ENCODE peak calls at places on chromosomes 2 and 18, in seven cellular contexts. C is adrenal gland, Y is A549, Z is stomach, O is breast epithelium, V is upper lobe of left lung, L is uterus. J is an unnamed sample.

GRCh38 chr18:12769644-12770440 is 67.0 kb downstream of the PSMG2 start:
- DNase-seq in C (no peak), Y (no peak), Z (no peak), O (no peak), V (no peak), L (no peak), J (no peak)

GRCh38 chr2:139241256-139241655 is 461.1 kb upstream of the NXPH2 start:
- DNase-seq in C (no peak), Y (no peak), Z (no peak), O (no peak), V (no peak), L (no peak), J (no peak)

GRCh38 chr2:225400060-225400511 is 576 bp downstream of the NYAP2 start:
- DNase-seq in C (peak), Y (peak), Z (no peak), O (no peak), V (no peak), L (no peak), J (no peak)

GRCh38 chr2:71665168-71666093 is 212.1 kb downstream of the DYSF start:
- DNase-seq in C (no peak), Y (no peak), Z (no peak), O (no peak), V (no peak), L (no peak), J (peak)

GRCh38 chr2:6506311-6507258 is 359.1 kb downstream of the CMPK2 start:
- DNase-seq in C (no peak), Y (no peak), Z (no peak), O (no peak), V (no peak), L (no peak), J (no peak)

GRCh38 chr2:124323321-124323720 is 298.2 kb downstream of the CNTNAP5 start:
- DNase-seq in C (no peak), Y (no peak), Z (no peak), O (no peak), V (no peak), L (no peak), J (no peak)

GRCh38 chr18:2223859-2224258 is 347.4 kb downstream of the METTL4 start:
- DNase-seq in C (peak), Y (no peak), Z (no peak), O (no peak), V (no peak), L (no peak), J (no peak)

GRCh38 chr2:98907385-98907784 is 28.6 kb downstream of the CRACDL start:
- DNase-seq in C (no peak), Y (no peak), Z (no peak), O (no peak), V (no peak), L (no peak), J (no peak)

GRCh38 chr2:158725496-158725895 is 69.6 kb upstream of the DAPL1 start:
- DNase-seq in C (no peak), Y (no peak), Z (no peak), O (no peak), V (no peak), L (no peak), J (no peak)

GRCh38 chr18:59783138-59783537 is 85.9 kb upstream of the CCBE1 start:
- DNase-seq in C (peak), Y (peak), Z (no peak), O (no peak), V (no peak), L (no peak), J (no peak)

GRCh38 chr2:66445076-66445724 is 10.3 kb downstream of the MEIS1 start:
- DNase-seq in C (peak), Y (no peak), Z (no peak), O (no peak), V (peak), L (peak), J (peak)

GRCh38 chr2:236526459-236527197 is 43.0 kb upstream of the ACKR3 start:
- DNase-seq in C (no peak), Y (no peak), Z (no peak), O (no peak), V (peak), L (no peak), J (no peak)

GRCh38 chr18:77129150-77129551 is 3.4 kb downstream of the MBP start:
- DNase-seq in C (no peak), Y (no peak), Z (no peak), O (no peak), V (no peak), L (peak), J (no peak)

GRCh38 chr18:77123313-77124231 is 9.0 kb downstream of the MBP start:
- DNase-seq in C (no peak), Y (no peak), Z (no peak), O (no peak), V (no peak), L (no peak), J (no peak)

GRCh38 chr18:77119851-77120491 is 12.6 kb downstream of the MBP start:
- DNase-seq in C (no peak), Y (no peak), Z (no peak), O (no peak), V (no peak), L (peak), J (no peak)

GRCh38 chr18:77127769-77128671 is 4.6 kb downstream of the MBP start:
- DNase-seq in C (no peak), Y (no peak), Z (no peak), O (peak), V (no peak), L (peak), J (no peak)

DNA sequence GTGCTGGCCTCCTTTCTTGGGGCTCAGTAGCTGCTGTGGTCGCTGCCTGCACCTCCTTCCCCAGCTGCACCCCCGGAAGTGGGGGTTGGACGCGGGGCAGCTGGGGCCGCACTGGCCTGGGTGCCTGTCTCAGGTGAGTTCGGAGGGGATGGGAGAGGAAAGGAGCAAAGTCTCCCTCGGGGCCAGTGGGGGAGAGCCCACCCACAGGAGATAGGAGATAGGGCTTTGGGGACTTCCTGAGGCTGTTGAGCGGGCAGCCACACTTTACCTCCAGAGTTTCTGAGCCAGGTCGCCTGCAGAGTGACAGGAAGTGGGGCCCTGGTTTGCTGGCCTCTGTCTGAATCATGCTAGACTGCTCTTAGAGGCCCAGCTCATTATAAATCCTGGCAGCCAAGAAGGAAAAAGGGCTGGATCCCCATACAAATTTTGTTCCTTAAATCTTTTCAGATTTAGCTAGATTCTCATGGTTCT is 8.1 kb downstream of the MBP start:
- DNase-seq in C (no peak), Y (no peak), Z (no peak), O (no peak), V (peak), L (no peak), J (no peak)
- TF ChIP-seq POLR2A in C (no peak), Y (no peak), Z (no peak), O (no peak), V (no peak), L (no peak), J (no peak)

DNA sequence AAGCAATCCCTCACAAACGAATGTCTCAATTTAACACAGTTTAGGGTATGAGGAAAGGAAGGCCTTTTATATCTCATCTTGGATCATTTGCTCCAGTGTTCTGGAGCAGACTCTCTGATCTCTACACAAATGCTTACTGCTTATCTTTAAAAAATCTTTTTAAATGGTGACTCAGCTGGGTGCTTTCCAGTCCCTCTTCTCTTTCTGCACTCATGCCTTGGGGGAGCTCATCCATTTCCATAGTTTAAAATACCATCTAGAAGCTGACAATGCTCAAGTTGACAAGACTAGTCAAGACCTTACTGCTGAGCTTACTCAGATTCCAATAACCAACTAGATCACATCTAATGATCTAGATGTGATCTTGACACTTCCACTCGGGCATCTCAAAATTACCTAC is 56.2 kb downstream of the ETAA1 start:
- DNase-seq in C (no peak), Y (no peak), Z (no peak), O (no peak), V (no peak), L (no peak), J (no peak)
- H3K27ac ChIP-seq in C (no peak), Y (no peak), Z (no peak), O (no peak), V (no peak), L (no peak), J (no peak)

GRCh38 chr18:23684515-23685197 is 4.6 kb upstream of the LAMA3 start:
- DNase-seq in C (no peak), Y (peak), Z (no peak), O (no peak), V (no peak), L (peak), J (no peak)
- H3K4me3 ChIP-seq in C (no peak), Y (no peak), Z (no peak), O (no peak), V (no peak), L (no peak), J (no peak)

GRCh38 chr18:54958711-54959625 is at the start of gene CCDC68:
- DNase-seq in C (no peak), Y (peak), Z (peak), O (no peak), V (peak), L (peak), J (peak)
- TF ChIP-seq POLR2A in C (no peak), Y (no peak), Z (no peak), O (no peak), V (peak), L (no peak), J (peak)

DNA sequence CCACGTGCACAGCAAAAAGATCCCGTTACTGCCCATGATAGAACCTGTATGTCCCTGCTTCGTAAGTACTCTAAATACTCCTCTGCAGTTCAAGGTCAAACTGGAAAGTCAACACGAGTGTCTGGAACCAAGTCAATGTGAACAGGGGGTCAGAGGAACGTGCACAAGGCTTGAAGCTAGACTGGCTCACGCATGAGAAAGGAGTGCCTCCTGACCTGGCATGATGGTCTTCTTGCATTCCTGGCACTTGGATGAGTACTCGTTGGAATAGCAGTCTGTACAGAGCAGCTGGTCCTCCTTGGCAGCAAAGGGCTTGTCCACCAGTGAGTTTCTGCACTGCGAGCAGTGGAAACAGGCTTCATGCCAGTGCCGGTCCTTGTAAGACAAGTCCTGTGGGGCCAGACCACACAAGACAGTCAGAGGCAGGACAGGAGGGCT is 25.5 kb downstream of the FHL2 start:
- DNase-seq in C (no peak), Y (no peak), Z (peak), O (peak), V (no peak), L (peak), J (peak)
- H3K27ac ChIP-seq in C (peak), Y (no peak), Z (peak), O (peak), V (peak), L (peak), J (peak)

GRCh38 chr2:241010531-241011295 is 12.3 kb downstream of the SNED1 start:
- DNase-seq in C (no peak), Y (no peak), Z (no peak), O (peak), V (peak), L (peak), J (peak)
- H3K4me3 ChIP-seq in C (no peak), Y (no peak), Z (peak), O (no peak), V (no peak), L (peak), J (no peak)

DNA sequence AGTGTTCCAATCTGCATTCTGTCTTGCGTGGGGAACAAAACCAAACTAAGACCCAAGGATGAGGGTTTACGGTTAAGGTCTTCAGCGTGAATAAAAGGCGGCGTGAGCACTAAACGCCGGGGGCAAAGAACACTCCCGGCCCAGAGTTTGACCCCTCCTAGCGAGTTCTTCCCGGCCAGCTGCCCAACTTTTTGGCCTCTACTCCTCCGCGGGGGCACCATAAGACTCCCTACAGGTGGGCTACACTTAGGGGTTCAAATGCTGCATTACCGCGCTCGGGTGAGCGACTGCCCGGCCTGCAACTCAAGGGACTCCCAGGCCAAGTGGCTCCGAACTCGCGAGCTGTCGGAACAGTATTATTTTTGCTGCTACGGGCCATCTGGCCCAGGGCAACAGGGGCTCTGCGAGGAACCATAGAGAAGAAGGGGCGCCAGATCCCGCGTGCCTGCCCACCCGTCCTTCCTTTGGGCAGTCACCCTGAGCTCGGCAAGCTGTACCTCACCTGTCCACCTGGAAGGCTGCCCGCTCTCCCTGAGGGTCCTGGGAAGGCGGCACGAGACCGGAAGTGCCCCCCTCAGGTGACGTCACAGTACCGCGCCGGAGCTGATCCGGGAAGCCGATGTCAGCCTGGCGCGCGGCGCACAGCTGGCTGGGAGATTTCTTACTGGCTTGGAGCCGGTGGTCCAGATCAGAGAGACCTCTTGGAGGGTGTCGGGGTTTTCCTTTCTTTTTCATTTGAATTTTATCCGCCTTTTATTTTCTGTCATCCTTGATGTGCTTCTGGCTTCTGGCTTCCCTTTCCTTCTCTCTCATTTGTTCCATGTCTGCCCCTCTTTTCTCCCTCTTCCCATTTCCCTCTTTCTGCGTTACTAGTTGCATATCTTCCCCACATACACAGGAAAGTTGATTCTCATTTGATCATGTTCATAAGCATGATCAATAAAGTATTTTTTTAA is at the start of gene LDAH:
- DNase-seq in C (peak), Y (peak), Z (peak), O (peak), V (peak), L (peak), J (peak)
- TF ChIP-seq POLR2A in C (no peak), Y (peak), Z (no peak), O (no peak), V (peak), L (peak), J (no peak)

DNA sequence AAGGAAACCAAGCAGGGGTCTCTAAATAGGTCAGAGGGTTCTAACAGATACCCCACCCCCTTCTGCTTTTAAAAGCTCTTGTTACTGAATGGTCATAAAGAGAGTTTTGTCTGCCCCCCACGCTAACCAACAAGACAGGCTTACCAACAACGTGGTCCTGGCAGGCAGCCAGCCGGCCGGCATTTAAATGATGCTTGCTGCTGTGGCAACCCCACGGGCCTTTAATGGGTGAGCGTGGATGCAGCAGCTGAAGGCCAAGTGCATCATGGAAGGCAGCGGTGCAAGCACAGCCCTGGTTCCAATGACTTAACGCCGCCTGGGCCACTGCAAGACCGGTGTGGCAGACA is 29.7 kb downstream of the RAB31 start:
- DNase-seq in C (no peak), Y (no peak), Z (no peak), O (no peak), V (peak), L (no peak), J (no peak)
- H3K27ac ChIP-seq in C (peak), Y (peak), Z (no peak), O (no peak), V (no peak), L (no peak), J (no peak)

GRCh38 chr2:26709323-26710110 is 17.0 kb downstream of the KCNK3 start:
- DNase-seq in C (peak), Y (no peak), Z (no peak), O (no peak), V (no peak), L (no peak), J (no peak)

GRCh38 chr2:26711457-26712155 is 19.1 kb downstream of the KCNK3 start:
- DNase-seq in C (no peak), Y (no peak), Z (no peak), O (no peak), V (no peak), L (no peak), J (no peak)

GRCh38 chr2:26710174-26710573 is 17.7 kb downstream of the KCNK3 start:
- DNase-seq in C (no peak), Y (no peak), Z (no peak), O (no peak), V (no peak), L (no peak), J (no peak)

GRCh38 chr2:26712486-26713465 is 20.3 kb downstream of the KCNK3 start:
- DNase-seq in C (peak), Y (no peak), Z (no peak), O (no peak), V (no peak), L (no peak), J (peak)

DNA sequence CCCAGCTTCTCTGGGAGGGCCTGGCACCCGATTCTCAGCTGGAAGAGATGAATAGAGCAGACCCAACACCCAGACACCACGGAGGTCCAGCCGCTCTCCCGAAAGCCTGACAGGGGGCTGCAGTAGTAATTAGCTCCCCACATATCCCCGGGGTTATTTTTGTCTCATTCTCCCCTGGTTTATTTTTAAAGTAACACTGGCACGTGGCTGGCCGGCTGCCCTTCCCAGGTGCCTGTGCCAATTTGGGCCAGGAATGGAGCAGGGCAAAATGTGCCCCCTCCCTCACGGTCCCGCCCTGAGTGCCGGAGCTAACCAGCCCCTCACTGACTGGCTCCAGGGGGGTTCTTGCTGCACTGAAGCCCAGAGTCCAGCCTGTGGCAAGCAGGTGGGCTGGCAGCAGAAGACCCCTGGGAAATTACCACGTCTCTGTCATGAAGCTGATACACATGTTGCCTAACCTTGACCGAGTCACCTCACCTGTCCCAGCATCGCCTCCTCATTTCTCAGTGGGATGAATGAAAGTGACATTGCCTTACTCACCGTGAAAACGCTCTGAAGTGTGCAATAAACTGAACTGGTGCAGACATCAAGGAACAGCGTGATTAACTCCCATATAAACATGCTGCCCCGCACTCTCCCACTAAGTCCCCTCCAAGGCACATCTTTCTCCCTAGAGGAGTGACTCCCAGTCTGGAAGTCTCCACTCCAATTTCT is 18.4 kb downstream of the KCNK3 start:
- DNase-seq in C (peak), Y (no peak), Z (no peak), O (no peak), V (no peak), L (no peak), J (peak)
- H3K4me3 ChIP-seq in C (no peak), Y (no peak), Z (no peak), O (no peak), V (no peak), L (no peak), J (no peak)

GRCh38 chr18:48975221-48975816 is 24.6 kb upstream of the SMAD7 start:
- DNase-seq in C (no peak), Y (no peak), Z (no peak), O (no peak), V (no peak), L (peak), J (no peak)
- TF ChIP-seq POLR2A in C (peak), Y (peak), Z (no peak), O (no peak), V (no peak), L (no peak), J (no peak)

J was measured in heart left ventricle.